ENCODE peak calls at places on chromosomes 3 and 15, in six cellular contexts. O is pancreas, U is upper lobe of right lung, T is uterus, Z is psoas muscle, M is H9. S is an unnamed sample.

GRCh38 chr3:124920718-124921117 is 13.8 kb downstream of the MUC13 start:
- DNase-seq in Z (no peak), O (no peak), U (no peak), T (no peak), M (no peak), S (peak; percentile 66)

GRCh38 chr3:99324854-99325253 is 313.5 kb upstream of the COL8A1 start:
- DNase-seq in M (no peak), U (no peak), Z (no peak), T (no peak), O (no peak), S (no peak)

GRCh38 chr3:62132027-62132590 is 241.2 kb downstream of the FEZF2 start:
- DNase-seq in U (no peak), M (no peak), O (no peak), Z (no peak), T (no peak), S (no peak)

GRCh38 chr3:125062904-125063618 is 7.3 kb upstream of the HEG1 start:
- DNase-seq in U (peak; percentile 74), T (no peak), O (no peak), Z (no peak), M (no peak), S (no peak)

GRCh38 chr3:100268986-100269385 is 8.2 kb downstream of the TBC1D23 start:
- DNase-seq in O (no peak), Z (no peak), M (no peak), T (no peak), U (no peak), S (no peak)

GRCh38 chr3:172844428-172844827 is 93.9 kb downstream of the ECT2 start:
- DNase-seq in T (no peak), M (no peak), Z (no peak), O (no peak), U (no peak), S (no peak)

GRCh38 chr3:57983734-57984518 is 24.3 kb upstream of the FLNB start:
- DNase-seq in U (no peak), Z (peak; percentile 72), M (no peak), T (peak; percentile 71), O (no peak), S (peak; percentile 80)

GRCh38 chr15:25134546-25134945 is 179.8 kb downstream of the SNRPN start:
- DNase-seq in Z (no peak), T (no peak), U (no peak), M (no peak), O (no peak), S (no peak)

GRCh38 chr15:84893607-84894006 is 9.1 kb downstream of the SLC28A1 start:
- DNase-seq in Z (no peak), O (no peak), U (no peak), M (no peak), T (no peak), S (no peak)

GRCh38 chr3:150238995-150239612 is 169.0 kb upstream of the TSC22D2 start:
- DNase-seq in Z (no peak), U (no peak), M (peak; percentile 66), O (no peak), T (no peak), S (no peak)

GRCh38 chr15:77406846-77407245 is 13.1 kb downstream of the PEAK1 start:
- DNase-seq in O (no peak), M (no peak), T (no peak), Z (no peak), U (no peak), S (no peak)

GRCh38 chr15:31080618-31081017 is 20.9 kb downstream of the TRPM1 start:
- DNase-seq in T (peak; percentile 25), O (no peak), M (peak; percentile 91), U (peak; percentile 85), Z (peak; percentile 32), S (peak; percentile 68)

GRCh38 chr3:27165348-27165747 is 203.8 kb downstream of the NEK10 start:
- DNase-seq in Z (no peak), U (no peak), T (no peak), M (no peak), O (no peak), S (no peak)

GRCh38 chr3:180176059-180176458 is 139.3 kb upstream of the PEX5L start:
- DNase-seq in T (no peak), O (no peak), M (no peak), Z (no peak), U (no peak), S (no peak)

GRCh38 chr3:151003024-151003771 is 30.7 kb upstream of the CLRN1 start:
- DNase-seq in O (no peak), Z (no peak), M (no peak), U (no peak), T (no peak), S (no peak)

GRCh38 chr15:31175484-31175883 is 74.0 kb upstream of the TRPM1 start:
- DNase-seq in U (no peak), O (no peak), M (no peak), T (no peak), Z (no peak), S (no peak)

GRCh38 chr3:129657261-129658046 is 51.0 kb upstream of the PLXND1 start:
- DNase-seq in Z (no peak), O (no peak), M (no peak), U (no peak), T (no peak), S (no peak)

GRCh38 chr3:128073807-128074206 is 21.6 kb downstream of the SEC61A1 start:
- DNase-seq in T (no peak), Z (no peak), O (no peak), U (no peak), M (no peak), S (no peak)

GRCh38 chr3:172614340-172615274 is 91.4 kb upstream of the TNFSF10 start:
- DNase-seq in Z (no peak), T (no peak), M (no peak), O (no peak), U (no peak), S (no peak)

GRCh38 chr3:87227835-87228144 is 681 bp downstream of the CHMP2B start:
- DNase-seq in M (no peak), U (no peak), O (no peak), Z (no peak), T (no peak), S (no peak)

GRCh38 chr3:192133271-192133670 is 594.1 kb downstream of the FGF12 start:
- DNase-seq in T (no peak), M (no peak), U (no peak), Z (no peak), O (no peak), S (no peak)

DNA sequence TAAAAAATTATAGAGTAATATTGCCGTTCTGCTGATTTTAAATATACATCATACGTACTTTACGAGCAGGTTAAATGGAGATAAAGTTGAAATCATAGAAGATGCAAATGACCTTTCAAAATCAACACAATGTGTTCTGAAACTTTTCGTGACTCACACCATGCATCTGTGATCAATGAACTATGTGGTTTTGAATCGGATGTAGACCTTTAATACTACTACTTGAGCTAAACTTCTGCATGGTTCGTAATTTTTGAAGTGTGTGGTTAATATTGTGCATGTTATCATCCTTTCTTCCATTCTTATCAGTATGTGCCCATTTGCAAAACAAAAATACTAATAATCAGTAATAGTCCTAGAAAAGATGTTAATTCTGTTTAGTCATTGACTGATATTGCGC is 58.9 kb downstream of the GASK1A start:
- DNase-seq in U (no peak), Z (no peak), T (no peak), M (no peak), O (no peak), S (no peak)
- H3K4me1 ChIP-seq in U (no peaks in the 10 kb centered on the region), Z (no peaks in the 10 kb centered on the region), T (no peaks in the 10 kb centered on the region), M (no peaks in the 10 kb centered on the region), O (no peaks in the 10 kb centered on the region), S (no peaks in the 10 kb centered on the region)

GRCh38 chr3:152097770-152098169 is 171.0 kb upstream of the MBNL1 start:
- DNase-seq in O (no peak), U (no peak), T (no peak), Z (no peak), M (no peak), S (no peak)

GRCh38 chr3:152102410-152102809 is 166.3 kb upstream of the MBNL1 start:
- DNase-seq in Z (no peak), U (no peak), M (no peak), O (no peak), T (no peak), S (no peak)

GRCh38 chr3:152103257-152103656 is 165.5 kb upstream of the MBNL1 start:
- DNase-seq in O (no peak), M (no peak), T (no peak), U (no peak), Z (no peak), S (no peak)

GRCh38 chr3:152097120-152097519 is 171.6 kb upstream of the MBNL1 start:
- DNase-seq in U (no peak), O (no peak), Z (no peak), T (no peak), M (no peak), S (no peak)

GRCh38 chr3:152100491-152101086 is 168.1 kb upstream of the MBNL1 start:
- DNase-seq in U (no peak), O (no peak), T (no peak), M (no peak), Z (no peak), S (no peak)
- H3K4me1 ChIP-seq in U (no peaks in the 10 kb centered on the region), O (no peaks in the 10 kb centered on the region), T (no peaks in the 10 kb centered on the region), M (no peaks in the 10 kb centered on the region), Z (no peaks in the 10 kb centered on the region), S (no peaks in the 10 kb centered on the region)

GRCh38 chr3:52278510-52279069 is at the start of gene WDR82:
- DNase-seq in T (peak; percentile 97), U (peak; percentile 99), M (peak; percentile 97), O (peak; percentile 100), Z (peak; percentile 98), S (peak; percentile 99)

GRCh38 chr3:52281980-52282801 is 3.7 kb upstream of the WDR82 start:
- DNase-seq in T (no peak), U (peak; percentile 12), Z (no peak), M (no peak), O (no peak), S (no peak)

GRCh38 chr3:52277071-52277964 is 1.1 kb downstream of the WDR82 start:
- DNase-seq in Z (peak; percentile 86), O (peak; percentile 88), M (peak; percentile 54), U (peak; percentile 92), T (peak; percentile 67), S (peak; percentile 88)

GRCh38 chr3:52277972-52278509 is 408 bp downstream of the WDR82 start:
- DNase-seq in O (peak; percentile 85), Z (peak; percentile 65), M (no peak), T (no peak), U (no peak), S (no peak)

DNA sequence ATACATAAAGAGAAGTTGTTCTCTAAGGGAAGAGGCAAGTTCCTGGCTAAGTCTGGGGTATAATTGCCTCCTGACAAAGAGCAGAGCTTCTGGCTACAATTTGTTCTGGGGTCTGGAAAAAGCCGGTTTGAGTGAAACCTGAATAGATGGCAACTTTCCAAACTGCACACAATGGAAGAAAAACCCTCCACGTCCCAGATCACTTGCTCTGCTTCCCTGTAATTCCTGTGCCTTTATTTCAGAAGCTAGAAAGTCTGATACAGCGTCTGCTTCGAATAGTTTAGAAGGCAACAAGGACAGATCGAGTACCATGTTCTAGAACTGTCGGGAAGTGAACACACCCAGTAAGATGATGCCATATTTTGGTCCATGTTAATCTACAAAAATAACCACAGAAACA is 1.6 kb upstream of the WDR82 start:
- DNase-seq in U (no peak), Z (no peak), T (no peak), O (no peak), M (no peak), S (no peak)
- H3K4me1 ChIP-seq in U (peaks cover 32% of the 10 kb centered on the region), Z (peaks cover 40% of the 10 kb centered on the region), T (peaks cover 5% of the 10 kb centered on the region), O (peaks cover 11% of the 10 kb centered on the region), M (peaks cover 3% of the 10 kb centered on the region), S (peaks cover 2% of the 10 kb centered on the region)

DNA sequence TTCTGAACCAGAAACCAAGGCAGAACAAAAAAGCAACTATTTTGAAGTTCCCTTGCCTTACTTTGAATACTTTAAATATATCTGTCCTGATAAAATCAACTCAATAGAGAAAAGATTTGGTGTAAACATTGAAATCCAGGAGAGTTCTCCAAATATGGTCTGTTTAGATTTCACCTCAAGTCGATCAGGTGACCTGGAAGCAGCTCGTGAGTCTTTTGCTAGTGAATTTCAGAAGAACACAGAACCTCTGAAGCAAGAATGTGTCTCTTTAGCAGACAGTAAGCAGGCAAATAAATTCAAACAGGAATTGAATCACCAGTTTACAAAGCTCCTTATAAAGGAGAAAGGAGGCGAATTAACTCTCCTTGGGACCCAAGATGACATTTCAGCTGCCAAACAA is 4.6 kb downstream of the DTX3L start:
- DNase-seq in T (no peak), M (no peak), O (no peak), Z (no peak), U (no peak), S (no peak)
- H3K4me1 ChIP-seq in T (no peaks in the 10 kb centered on the region), M (no peaks in the 10 kb centered on the region), O (peaks cover 3% of the 10 kb centered on the region), Z (peaks cover 4% of the 10 kb centered on the region), U (peaks cover 44% of the 10 kb centered on the region), S (no peaks in the 10 kb centered on the region)

S was measured in right cardiac atrium.